ENCODE peak calls at places on chromosomes 4 and X, in five cellular contexts. Z is fibroblast of pulmonary artery, Q is hepatocyte, E is brain microvascular endothelial cell, J is tibial artery. F is an unnamed sample.

GRCh38 chrX:147476008-147476407 is 435.7 kb upstream of the FMR1 start:
- DNase-seq in Z (peak), Q (peak), E (no peak), J (no peak), F (peak)

GRCh38 chr4:78568640-78569261 is 17.2 kb downstream of the ANXA3 start:
- DNase-seq in Z (peak), Q (no peak), E (no peak), J (no peak), F (peak)

GRCh38 chr4:156732634-156733033 is 239.0 kb downstream of the PDGFC start:
- DNase-seq in Z (peak), Q (no peak), E (no peak), J (no peak), F (no peak)

GRCh38 chr4:158428242-158428641 is 93.4 kb upstream of the RXFP1 start:
- DNase-seq in Z (peak), Q (no peak), E (no peak), J (no peak), F (peak)

GRCh38 chr4:187006189-187006618 is 282.5 kb upstream of the FAT1 start:
- DNase-seq in Z (peak), Q (peak), E (no peak), J (no peak), F (peak)

GRCh38 chrX:130024127-130024526 is 41.7 kb downstream of the BCORL1 start:
- DNase-seq in Z (peak), Q (peak), E (peak), J (peak), F (peak)

GRCh38 chrX:135345328-135345645 is 36.0 kb downstream of the ETDC start:
- DNase-seq in Z (peak), Q (peak), E (peak), J (peak), F (peak)

GRCh38 chrX:7132335-7133035 is 15.0 kb upstream of the STS start:
- DNase-seq in Z (peak), Q (peak), E (peak), J (no peak), F (peak)

GRCh38 chrX:119817130-119817690 is 25.8 kb upstream of the RPL39 start:
- DNase-seq in Z (no peak), Q (no peak), E (no peak), J (no peak), F (peak)

GRCh38 chrX:97167333-97167732 is 283.6 kb downstream of the RPA4 start:
- DNase-seq in Z (no peak), Q (no peak), E (no peak), J (no peak), F (no peak)

GRCh38 chr4:4481394-4482000 is 60.4 kb downstream of the STX18 start:
- DNase-seq in Z (no peak), Q (no peak), E (no peak), J (no peak), F (no peak)

GRCh38 chrX:67104982-67105757 is 438.7 kb upstream of the AR start:
- DNase-seq in Z (no peak), Q (no peak), E (no peak), J (no peak), F (no peak)

GRCh38 chr4:56764775-56765174 is 56.7 kb downstream of the SPINK2 start:
- DNase-seq in Z (peak), Q (no peak), E (no peak), J (no peak), F (peak)

GRCh38 chr4:163554870-163555465 is 60.5 kb downstream of the TMA16 start:
- DNase-seq in Z (peak), Q (peak), E (no peak), J (no peak), F (peak)

GRCh38 chrX:76433219-76433618 is 5.7 kb downstream of the MAGEE1 start:
- DNase-seq in Z (no peak), Q (no peak), E (no peak), J (no peak), F (no peak)

GRCh38 chrX:67717571-67717970 is 173.8 kb downstream of the AR start:
- DNase-seq in Z (no peak), Q (no peak), E (peak), J (no peak), F (no peak)

GRCh38 chr4:110139815-110140214 is 58.6 kb downstream of the ELOVL6 start:
- DNase-seq in Z (no peak), Q (no peak), E (no peak), J (no peak), F (no peak)

GRCh38 chr4:154416183-154416543 is 75.4 kb downstream of the DCHS2 start:
- DNase-seq in Z (no peak), Q (peak), E (no peak), J (no peak), F (peak)

GRCh38 chr4:114132830-114133229 is 153.4 kb upstream of the ARSJ start:
- DNase-seq in Z (peak), Q (no peak), E (peak), J (no peak), F (peak)

GRCh38 chr4:61248705-61249104 is 48.6 kb downstream of the ADGRL3 start:
- DNase-seq in Z (no peak), Q (no peak), E (no peak), J (no peak), F (no peak)

GRCh38 chrX:50471390-50471789 is 765 bp upstream of the DGKK start:
- DNase-seq in Z (no peak), Q (peak), E (no peak), J (no peak), F (no peak)

GRCh38 chr4:122606364-122607043 is 14.4 kb downstream of the IL21 start:
- DNase-seq in Z (no peak), Q (no peak), E (no peak), J (no peak), F (no peak)

GRCh38 chr4:188992706-188993105 is 853.5 kb downstream of the TRIML1 start:
- DNase-seq in Z (no peak), Q (no peak), E (no peak), J (no peak), F (peak)

GRCh38 chrX:20863649-20864048 is 510.6 kb upstream of the CNKSR2 start:
- DNase-seq in Z (no peak), Q (no peak), E (no peak), J (no peak), F (no peak)

GRCh38 chr4:24794916-24795665 is at the start of gene SOD3:
- DNase-seq in Z (peak), Q (peak), E (peak), J (peak), F (peak)

GRCh38 chr4:121784975-121785374 is 16.1 kb upstream of the EXOSC9 start:
- DNase-seq in Z (peak), Q (no peak), E (peak), J (no peak), F (peak)

GRCh38 chr4:128863314-128864075 is 54.0 kb downstream of the JADE1 start:
- DNase-seq in Z (peak), Q (peak), E (peak), J (peak), F (peak)

DNA sequence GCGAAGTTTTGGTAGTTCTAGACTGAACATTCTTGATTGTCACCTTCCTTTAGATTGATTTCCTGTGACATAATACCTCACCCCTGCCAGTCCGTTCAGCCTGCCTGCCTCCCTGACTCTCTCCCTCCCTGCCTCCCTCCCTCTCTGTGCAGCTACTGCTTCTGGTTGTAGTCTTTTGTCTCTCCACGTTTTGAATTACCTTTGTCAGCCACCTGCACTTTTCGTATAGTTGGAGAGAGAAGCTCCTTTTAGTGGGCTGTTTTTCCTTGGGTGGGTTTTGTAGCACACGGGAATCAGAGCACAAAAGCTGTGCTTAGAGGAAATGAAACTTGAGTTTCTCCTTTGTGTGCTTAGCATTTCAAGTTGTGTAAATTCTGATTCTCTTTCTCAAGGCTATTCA is 32.6 kb upstream of the MSMO1 start:
- DNase-seq in Z (no peak), Q (no peak), E (no peak), J (no peak), F (no peak)
- H3K4me3 ChIP-seq in Z (no peak), Q (no peak), E (no peak), J (no peak), F (no peak)

DNA sequence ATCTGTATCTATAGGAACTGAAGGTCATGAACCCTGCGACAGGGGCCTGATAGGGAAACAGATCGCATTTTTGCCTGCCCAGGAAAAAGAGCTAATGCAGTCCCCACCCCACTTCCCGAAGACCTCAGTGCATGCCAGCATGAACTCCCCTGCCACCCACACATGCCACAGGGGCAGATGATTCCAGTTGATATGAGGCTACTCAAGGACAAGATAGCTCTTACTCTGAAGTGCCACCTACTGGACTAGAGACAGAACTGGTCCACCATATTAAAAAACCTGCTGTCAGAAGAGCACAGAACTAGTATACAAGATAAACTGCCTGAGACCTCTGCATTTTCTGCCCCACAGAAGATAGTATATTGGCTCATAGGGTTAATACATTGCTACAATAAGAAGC is 68.0 kb downstream of the YIPF7 start:
- DNase-seq in Z (peak), Q (no peak), E (no peak), J (no peak), F (no peak)
- TF ChIP-seq CTCF in Z (peak), Q (no peak), E (no peak), J (no peak), F (peak)

DNA sequence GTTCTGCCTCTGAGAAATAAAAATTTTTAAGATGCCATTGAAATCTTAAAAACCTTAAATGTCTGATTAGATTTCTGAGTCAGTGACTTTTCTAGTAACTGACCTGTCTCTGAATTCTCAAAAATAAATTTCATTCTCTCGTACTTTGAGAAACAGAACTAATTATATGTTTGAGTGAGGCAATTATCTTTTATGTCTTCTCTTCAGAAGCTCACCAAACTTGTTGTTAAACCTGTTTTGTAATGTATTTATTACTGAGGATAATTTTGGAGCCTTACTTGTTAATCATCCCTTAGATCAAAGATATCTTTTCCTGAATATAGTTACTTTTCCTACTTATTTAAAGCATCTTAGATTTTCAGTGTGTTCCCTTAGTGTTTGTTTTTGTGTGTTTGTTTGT is 64.5 kb upstream of the MMAA start:
- DNase-seq in Z (no peak), Q (no peak), E (no peak), J (no peak), F (no peak)
- H3K4me3 ChIP-seq in Z (no peak), Q (no peak), E (no peak), J (no peak), F (no peak)

DNA sequence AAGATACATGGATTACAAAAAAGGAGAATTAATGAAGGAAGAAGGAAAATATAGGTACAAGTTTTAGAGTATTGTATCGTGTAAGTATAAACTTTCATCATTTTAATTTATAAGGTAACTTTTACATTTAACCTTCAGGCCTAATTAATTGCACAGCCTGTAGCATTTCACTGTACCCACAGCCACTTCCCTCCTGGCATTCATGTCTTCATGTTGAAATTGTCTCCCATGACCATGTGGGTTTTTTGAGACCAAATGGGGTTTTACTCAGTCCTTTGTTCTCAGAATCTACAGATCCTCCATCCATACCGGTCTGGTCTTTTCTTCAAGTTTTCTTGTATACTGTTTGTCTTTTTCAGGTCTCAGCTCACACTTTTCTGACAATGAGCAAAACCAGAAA is 194.3 kb upstream of the CLNK start:
- DNase-seq in Z (no peak), Q (no peak), E (no peak), J (no peak), F (no peak)
- TF ChIP-seq CTCF in Z (no peak), Q (no peak), E (no peak), J (no peak), F (no peak)

GRCh38 chr4:2798399-2799301 is 5.8 kb downstream of the SH3BP2 start:
- DNase-seq in Z (peak), Q (no peak), E (no peak), J (peak), F (no peak)
- H3K4me3 ChIP-seq in Z (no peak), Q (no peak), E (no peak), J (peak), F (no peak)

GRCh38 chr4:70666369-70666768 is at the start of gene JCHAIN:
- DNase-seq in Z (peak), Q (no peak), E (no peak), J (no peak), F (no peak)

GRCh38 chr4:70671091-70671490 is 4.8 kb upstream of the JCHAIN start:
- DNase-seq in Z (no peak), Q (no peak), E (no peak), J (no peak), F (no peak)

GRCh38 chr4:70667710-70668535 is 1.6 kb upstream of the JCHAIN start:
- DNase-seq in Z (peak), Q (no peak), E (no peak), J (no peak), F (peak)

DNA sequence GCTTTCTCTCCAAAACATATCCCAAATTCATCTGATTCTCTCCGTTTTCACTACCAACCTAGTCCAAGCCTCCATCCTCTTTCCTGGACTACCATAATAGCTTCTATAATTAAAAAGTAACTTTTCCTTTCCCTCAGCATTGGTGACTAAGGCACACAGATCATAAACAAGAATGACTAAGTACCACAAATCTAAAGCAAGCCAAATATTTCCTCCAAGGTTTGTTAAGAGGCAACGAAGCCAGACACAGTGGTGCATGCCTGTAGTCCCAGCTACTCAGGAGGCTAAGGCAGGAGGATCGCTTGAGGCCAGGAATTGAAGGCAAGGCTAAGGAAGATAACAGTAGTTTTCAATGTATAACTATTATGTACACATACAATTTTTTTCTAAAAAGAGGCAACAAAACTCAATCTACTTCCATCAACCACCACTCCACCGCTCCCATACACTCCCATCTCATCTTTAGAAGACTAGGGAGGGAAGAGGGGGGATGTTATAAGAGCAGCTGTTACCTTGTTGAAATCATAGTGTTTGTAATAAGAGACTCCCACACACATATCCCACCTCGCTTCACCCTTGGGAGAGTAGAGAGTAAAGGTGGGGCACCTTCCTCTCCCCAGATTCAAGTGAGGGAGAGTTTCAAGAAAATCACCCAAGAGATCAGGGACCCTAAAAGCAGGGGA is 4.2 kb upstream of the JCHAIN start:
- DNase-seq in Z (no peak), Q (no peak), E (no peak), J (no peak), F (no peak)
- TF ChIP-seq CTCF in Z (no peak), Q (no peak), E (no peak), J (no peak), F (no peak)

GRCh38 chr4:151481813-151482212 is 72.8 kb downstream of the FHIP1A start:
- DNase-seq in Z (no peak), Q (no peak), E (no peak), J (no peak), F (no peak)
- H3K4me3 ChIP-seq in Z (no peak), Q (no peak), E (no peak), J (no peak), F (no peak)

GRCh38 chrX:103503163-103503852 is 16.0 kb downstream of the RAB40A start:
- DNase-seq in Z (no peak), Q (no peak), E (peak), J (no peak), F (peak)
- TF ChIP-seq CTCF in Z (no peak), Q (no peak), E (peak), J (no peak), F (no peak)

GRCh38 chr4:20251061-20251795 is 477 bp upstream of the SLIT2 start:
- DNase-seq in Z (peak), Q (no peak), E (no peak), J (no peak), F (peak)
- H3K4me3 ChIP-seq in Z (peak), Q (peak), E (peak), J (peak), F (peak)